ENCODE peak calls at places on chromosomes 4 and X, in seven cellular contexts. One of them, this sample, is unnamed.

GRCh38 chr4:88613417-88613875 is 21.2 kb downstream of the HERC3 start:
- DNase-seq in MV-4-11: peak
- DNase-seq in naive thymus-derived CD4-positive, alpha-beta T cell: no peak
- DNase-seq in fibroblast of lung: peak
- DNase-seq in GM06990: no peak
- DNase-seq in NCI-H345: peak
- DNase-seq in germinal center: peak
- DNase-seq in this sample: peak

GRCh38 chrX:119880552-119881437 is 9.2 kb downstream of the NDUFA1 start:
- DNase-seq in fibroblast of lung: peak
- DNase-seq in NCI-H345: peak
- DNase-seq in MV-4-11: peak
- DNase-seq in germinal center: peak
- DNase-seq in naive thymus-derived CD4-positive, alpha-beta T cell: no peak
- DNase-seq in GM06990: peak
- DNase-seq in this sample: peak

GRCh38 chrX:120380699-120381098 is 18.8 kb downstream of the ATP1B4 start:
- DNase-seq in NCI-H345: no peak
- DNase-seq in MV-4-11: no peak
- DNase-seq in naive thymus-derived CD4-positive, alpha-beta T cell: no peak
- DNase-seq in germinal center: peak
- DNase-seq in fibroblast of lung: no peak
- DNase-seq in GM06990: no peak
- DNase-seq in this sample: peak

GRCh38 chr4:26074672-26075071 is 160.7 kb downstream of the SMIM20 start:
- DNase-seq in naive thymus-derived CD4-positive, alpha-beta T cell: no peak
- DNase-seq in germinal center: peak
- DNase-seq in MV-4-11: peak
- DNase-seq in GM06990: peak
- DNase-seq in NCI-H345: no peak
- DNase-seq in fibroblast of lung: no peak
- DNase-seq in this sample: peak

GRCh38 chr4:109966891-109967481 is 54.3 kb downstream of the EGF start:
- DNase-seq in MV-4-11: no peak
- DNase-seq in fibroblast of lung: no peak
- DNase-seq in NCI-H345: no peak
- DNase-seq in germinal center: no peak
- DNase-seq in GM06990: no peak
- DNase-seq in naive thymus-derived CD4-positive, alpha-beta T cell: no peak
- DNase-seq in this sample: no peak

GRCh38 chrX:144327515-144327914 is 443.6 kb downstream of the UBE2NL start:
- DNase-seq in GM06990: no peak
- DNase-seq in fibroblast of lung: no peak
- DNase-seq in germinal center: no peak
- DNase-seq in NCI-H345: no peak
- DNase-seq in MV-4-11: no peak
- DNase-seq in naive thymus-derived CD4-positive, alpha-beta T cell: no peak
- DNase-seq in this sample: no peak

GRCh38 chrX:101550825-101551767 is 749 bp downstream of the ARMCX1 start:
- DNase-seq in germinal center: no peak
- DNase-seq in fibroblast of lung: peak
- DNase-seq in naive thymus-derived CD4-positive, alpha-beta T cell: no peak
- DNase-seq in GM06990: no peak
- DNase-seq in NCI-H345: no peak
- DNase-seq in MV-4-11: no peak
- DNase-seq in this sample: no peak

GRCh38 chr4:88382621-88383020 is 4.0 kb downstream of the HERC6 start:
- DNase-seq in GM06990: no peak
- DNase-seq in NCI-H345: no peak
- DNase-seq in MV-4-11: no peak
- DNase-seq in fibroblast of lung: no peak
- DNase-seq in naive thymus-derived CD4-positive, alpha-beta T cell: no peak
- DNase-seq in germinal center: no peak
- DNase-seq in this sample: peak

GRCh38 chr4:164926301-164926700 is 49.3 kb downstream of the APELA start:
- DNase-seq in fibroblast of lung: no peak
- DNase-seq in NCI-H345: no peak
- DNase-seq in MV-4-11: no peak
- DNase-seq in naive thymus-derived CD4-positive, alpha-beta T cell: no peak
- DNase-seq in GM06990: no peak
- DNase-seq in germinal center: no peak
- DNase-seq in this sample: no peak

GRCh38 chr4:123827511-123827910 is 430.9 kb downstream of the SPRY1 start:
- DNase-seq in germinal center: no peak
- DNase-seq in naive thymus-derived CD4-positive, alpha-beta T cell: no peak
- DNase-seq in NCI-H345: no peak
- DNase-seq in MV-4-11: no peak
- DNase-seq in GM06990: no peak
- DNase-seq in fibroblast of lung: no peak
- DNase-seq in this sample: no peak

GRCh38 chr4:150337709-150338108 is 244.2 kb upstream of the MAB21L2 start:
- DNase-seq in naive thymus-derived CD4-positive, alpha-beta T cell: no peak
- DNase-seq in germinal center: no peak
- DNase-seq in NCI-H345: no peak
- DNase-seq in GM06990: no peak
- DNase-seq in MV-4-11: no peak
- DNase-seq in fibroblast of lung: peak
- DNase-seq in this sample: no peak

GRCh38 chrX:3576886-3577516 is 136.4 kb downstream of the PRKX start:
- DNase-seq in GM06990: no peak
- DNase-seq in MV-4-11: no peak
- DNase-seq in fibroblast of lung: no peak
- DNase-seq in NCI-H345: no peak
- DNase-seq in naive thymus-derived CD4-positive, alpha-beta T cell: no peak
- DNase-seq in germinal center: no peak
- DNase-seq in this sample: no peak

GRCh38 chr4:88999392-88999791 is 57.6 kb downstream of the FAM13A start:
- DNase-seq in naive thymus-derived CD4-positive, alpha-beta T cell: no peak
- DNase-seq in fibroblast of lung: no peak
- DNase-seq in MV-4-11: no peak
- DNase-seq in germinal center: no peak
- DNase-seq in GM06990: no peak
- DNase-seq in NCI-H345: peak
- DNase-seq in this sample: no peak

GRCh38 chr4:25500626-25501318 is 123.7 kb downstream of the ANAPC4 start:
- DNase-seq in naive thymus-derived CD4-positive, alpha-beta T cell: no peak
- DNase-seq in germinal center: no peak
- DNase-seq in GM06990: no peak
- DNase-seq in NCI-H345: peak
- DNase-seq in fibroblast of lung: no peak
- DNase-seq in MV-4-11: no peak
- DNase-seq in this sample: no peak

GRCh38 chr4:6058531-6059374 is 40.5 kb upstream of the C4orf50 start:
- DNase-seq in fibroblast of lung: no peak
- DNase-seq in GM06990: no peak
- DNase-seq in germinal center: no peak
- DNase-seq in naive thymus-derived CD4-positive, alpha-beta T cell: no peak
- DNase-seq in MV-4-11: no peak
- DNase-seq in NCI-H345: no peak
- DNase-seq in this sample: no peak

GRCh38 chrX:1528186-1528883 is 8.7 kb downstream of the P2RY8 start:
- DNase-seq in fibroblast of lung: no peak
- DNase-seq in naive thymus-derived CD4-positive, alpha-beta T cell: no peak
- DNase-seq in germinal center: no peak
- DNase-seq in GM06990: no peak
- DNase-seq in NCI-H345: no peak
- DNase-seq in MV-4-11: no peak
- DNase-seq in this sample: no peak

GRCh38 chrX:112941209-112941788 is 100.7 kb upstream of the AMOT start:
- DNase-seq in fibroblast of lung: no peak
- DNase-seq in naive thymus-derived CD4-positive, alpha-beta T cell: no peak
- DNase-seq in NCI-H345: no peak
- DNase-seq in germinal center: no peak
- DNase-seq in MV-4-11: no peak
- DNase-seq in GM06990: no peak
- DNase-seq in this sample: no peak

GRCh38 chr4:140222175-140222574 is 68.2 kb upstream of the MAML3 start:
- DNase-seq in MV-4-11: no peak
- DNase-seq in fibroblast of lung: peak
- DNase-seq in naive thymus-derived CD4-positive, alpha-beta T cell: no peak
- DNase-seq in GM06990: no peak
- DNase-seq in germinal center: no peak
- DNase-seq in NCI-H345: no peak
- DNase-seq in this sample: no peak

GRCh38 chrX:46770817-46771163 is 11.9 kb upstream of the SLC9A7 start:
- DNase-seq in GM06990: no peak
- DNase-seq in NCI-H345: no peak
- DNase-seq in fibroblast of lung: peak
- DNase-seq in germinal center: no peak
- DNase-seq in naive thymus-derived CD4-positive, alpha-beta T cell: no peak
- DNase-seq in MV-4-11: no peak
- DNase-seq in this sample: no peak

This sample was measured in activated CD4-positive, alpha-beta T cell treated with anti-CD3 and anti-CD28 coated beads, Interleukin-2, amount 10 ng/mL, durations not matched to agents 7 days and 5 days.